ENCODE peak calls at places on chromosomes 4 and X, in four cellular contexts. I, K, F and E are unnamed samples.

GRCh38 chrX:16839852-16840460 is 30.2 kb downstream of the RBBP7 start:
- DNase-seq in K (no peak), I (no peak), F (peak; percentile 85), E (no peak)

GRCh38 chrX:106035064-106035463 is 3.5 kb downstream of the SERPINA7 start:
- DNase-seq in I (no peak), K (no peak), F (peak; percentile 14), E (no peak)

GRCh38 chr4:1400191-1400805 is 5.9 kb downstream of the NKX1-1 start:
- DNase-seq in F (no peak), I (no peak), K (no peak), E (no peak)

GRCh38 chrX:132488092-132488749 is 617 bp downstream of the MBNL3 start:
- DNase-seq in K (no peak), F (peak; percentile 55), I (no peak), E (no peak)

GRCh38 chr4:123589361-123589760 is 192.8 kb downstream of the SPRY1 start:
- DNase-seq in I (no peak), K (no peak), F (no peak), E (no peak)

GRCh38 chrX:130975947-130976346 is 72.9 kb upstream of the ENOX2 start:
- DNase-seq in F (peak; percentile 55), K (no peak), I (no peak), E (no peak)

GRCh38 chr4:6548201-6548881 is 26.6 kb upstream of the MAN2B2 start:
- DNase-seq in I (no peak), K (no peak), F (peak; percentile 68), E (no peak)

GRCh38 chr4:10055871-10056270 is 34.6 kb upstream of the SLC2A9 start:
- DNase-seq in F (peak; percentile 33), I (no peak), K (no peak), E (no peak)

GRCh38 chrX:113947548-113947947 is 636.3 kb upstream of the HTR2C start:
- DNase-seq in K (no peak), F (no peak), I (no peak), E (no peak)

GRCh38 chr4:80309301-80310004 is 26.1 kb upstream of the CFAP299 start:
- DNase-seq in F (peak; percentile 85), I (no peak), K (no peak), E (no peak)

GRCh38 chr4:109574443-109574850 is 14.4 kb downstream of the MCUB start:
- DNase-seq in F (peak; percentile 48), I (no peak), K (no peak), E (no peak)

GRCh38 chr4:142550955-142551354 is 295.1 kb downstream of the INPP4B start:
- DNase-seq in F (no peak), K (no peak), I (no peak), E (no peak)

GRCh38 chr4:116108606-116109005 is 976.8 kb downstream of the TRAM1L1 start:
- DNase-seq in I (no peak), F (no peak), K (no peak), E (no peak)

GRCh38 chrX:154384284-154384892 is 5.3 kb downstream of the EMD start:
- DNase-seq in I (no peak), F (no peak), K (no peak), E (no peak)

GRCh38 chrX:65674351-65674893 is 7.0 kb downstream of the MSN start:
- DNase-seq in I (no peak), F (no peak), K (no peak), E (no peak)

GRCh38 chr4:182929296-182929695 is 12.1 kb upstream of the DCTD start:
- DNase-seq in F (peak; percentile 81), I (no peak), K (no peak), E (no peak)

GRCh38 chr4:77817304-77818076 is 1.7 kb downstream of the CNOT6L start:
- DNase-seq in I (no peak), F (no peak), K (no peak), E (no peak)

GRCh38 chr4:56078866-56079265 is 130.1 kb downstream of the CEP135 start:
- DNase-seq in F (no peak), K (no peak), I (no peak), E (no peak)

GRCh38 chrX:81301877-81302276 is 100.0 kb downstream of the SH3BGRL start:
- DNase-seq in K (no peak), I (no peak), F (peak; percentile 0), E (no peak)

GRCh38 chr4:185893500-185893899 is 81.5 kb upstream of the SORBS2 start:
- DNase-seq in I (no peak), K (no peak), F (no peak), E (no peak)

GRCh38 chr4:188822698-188823097 is 683.5 kb downstream of the TRIML1 start:
- DNase-seq in K (no peak), F (no peak), I (no peak), E (no peak)

GRCh38 chr4:20904966-20905365 is 204.7 kb downstream of the PACRGL start:
- DNase-seq in F (no peak), I (no peak), K (no peak), E (no peak)

GRCh38 chrX:46918434-46918833 is 6.2 kb downstream of the JADE3 start:
- DNase-seq in K (no peak), I (no peak), F (no peak), E (no peak)

GRCh38 chrX:63503541-63503940 is 152.4 kb upstream of the SPIN4 start:
- DNase-seq in K (no peak), F (peak; percentile 70), I (no peak), E (no peak)

GRCh38 chrX:63511361-63511760 is 160.2 kb upstream of the SPIN4 start:
- DNase-seq in K (no peak), F (no peak), I (no peak), E (no peak)

GRCh38 chrX:63508668-63509067 is 157.5 kb upstream of the SPIN4 start:
- DNase-seq in K (no peak), F (no peak), I (no peak), E (no peak)

GRCh38 chrX:63506320-63506719 is 155.2 kb upstream of the SPIN4 start:
- DNase-seq in I (no peak), K (no peak), F (peak; percentile 62), E (no peak)
- TF ChIP-seq CTCF in I (no peak), K (no peak), F (peak; percentile 32), E (peak; percentile 58)

GRCh38 chr4:164748375-164748774 is 5.6 kb upstream of the SMIM31 start:
- DNase-seq in F (peak; percentile 42), I (no peak), K (no peak), E (no peak)
- TF ChIP-seq CTCF in F (peak; percentile 30), I (no peak), K (peak; percentile 29), E (peak; percentile 81)

GRCh38 chr4:113467581-113467980 is 294.0 kb downstream of the CAMK2D start:
- DNase-seq in I (no peak), F (peak; percentile 76), K (no peak), E (no peak)
- TF ChIP-seq CTCF in I (no peak), F (no peak), K (no peak), E (no peak)

DNA sequence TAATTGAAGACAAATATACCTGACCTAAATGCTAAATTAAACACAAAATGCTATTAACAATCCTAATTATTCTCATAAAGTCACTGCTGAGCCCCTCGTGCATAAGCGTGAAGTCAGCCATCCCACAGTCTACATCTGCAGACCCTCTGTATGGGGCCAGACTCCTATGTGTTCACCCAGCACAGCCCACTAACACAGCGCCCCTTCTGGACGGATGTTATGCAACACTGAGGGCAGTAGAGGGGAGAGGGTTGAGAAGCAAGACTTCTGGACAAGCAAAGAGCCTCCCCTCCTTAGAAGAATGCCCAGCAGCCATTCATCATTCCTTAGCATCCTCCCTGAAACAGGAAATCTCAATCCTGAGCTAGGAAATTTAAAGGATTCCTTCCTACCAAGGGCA is 7.9 kb downstream of the TRPC3 start:
- DNase-seq in F (no peak), I (no peak), K (no peak), E (no peak)
- TF ChIP-seq CTCF in F (no peak), I (no peak), K (no peak), E (peak; percentile 61)

DNA sequence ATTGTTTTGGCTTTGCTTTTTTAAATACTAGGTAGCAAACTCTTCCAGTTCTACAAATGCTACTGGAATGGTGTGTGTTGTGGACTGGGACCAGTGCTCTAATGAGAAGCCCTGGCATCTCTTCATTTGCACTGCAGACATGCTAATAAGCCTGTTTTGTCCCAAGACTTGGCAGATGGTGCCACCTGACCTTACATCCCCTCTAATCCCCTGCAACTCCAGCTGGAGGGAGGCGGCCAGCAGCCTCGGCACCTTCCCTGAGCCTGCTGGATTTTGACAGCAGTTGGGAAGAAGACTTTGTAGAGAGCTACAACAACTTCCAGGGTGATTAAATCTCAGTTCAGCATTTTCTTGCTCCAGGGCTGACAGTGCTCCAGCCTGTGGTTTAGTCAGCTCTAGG is 200.0 kb downstream of the DCLK2 start:
- DNase-seq in I (no peak), F (no peak), K (no peak), E (no peak)
- TF ChIP-seq CTCF in I (no peak), F (no peak), K (no peak), E (no peak)

DNA sequence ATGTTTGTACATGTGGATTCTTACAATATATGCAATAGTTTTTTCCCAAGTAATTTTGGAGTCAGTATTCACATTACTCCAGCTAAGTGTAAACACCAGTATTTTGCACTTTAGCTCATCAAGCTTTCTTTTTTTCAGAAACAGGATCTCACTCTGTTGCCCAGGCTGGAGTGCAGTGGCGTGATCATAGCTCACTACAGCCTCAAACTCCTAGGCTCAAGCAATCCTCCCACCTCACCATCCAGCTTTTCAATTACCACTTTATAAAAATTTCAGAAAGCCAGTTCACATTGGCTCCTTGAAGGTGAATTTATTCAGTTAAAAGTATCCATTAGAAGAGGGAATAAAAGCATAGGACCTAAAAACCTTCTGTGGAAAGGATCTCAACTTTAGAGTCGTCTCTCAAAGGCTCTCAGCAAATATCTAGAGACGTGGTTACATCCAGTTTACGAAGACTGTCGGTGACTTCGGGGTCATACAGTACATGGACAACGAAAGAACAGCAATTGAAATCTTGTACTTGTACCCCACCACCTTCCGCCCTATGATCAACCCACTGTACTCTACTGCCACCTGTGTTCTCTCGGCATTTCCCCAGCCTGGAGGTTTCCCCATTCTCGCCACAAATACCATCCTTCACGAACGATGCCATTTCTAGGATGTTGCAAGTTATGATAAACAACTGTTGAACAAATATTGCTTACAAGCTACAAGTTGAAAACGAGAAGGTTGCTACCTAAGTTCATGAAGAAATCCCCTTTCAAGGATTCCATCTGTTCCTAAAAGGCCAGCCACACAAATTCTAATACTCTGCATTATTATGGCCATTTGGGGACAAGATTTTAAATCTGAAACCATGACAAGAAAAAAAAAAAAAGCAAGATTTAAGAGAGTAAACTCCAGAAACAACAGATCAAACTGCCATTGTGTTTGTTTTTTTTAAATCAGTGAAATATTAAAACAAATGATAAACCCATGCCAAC is 1.8 kb downstream of the APBB2 start:
- DNase-seq in K (no peak), I (peak; percentile 65), F (peak; percentile 85), E (no peak)
- TF ChIP-seq CTCF in K (peak; percentile 51), I (peak; percentile 36), F (peak; percentile 73), E (peak; percentile 49)

DNA sequence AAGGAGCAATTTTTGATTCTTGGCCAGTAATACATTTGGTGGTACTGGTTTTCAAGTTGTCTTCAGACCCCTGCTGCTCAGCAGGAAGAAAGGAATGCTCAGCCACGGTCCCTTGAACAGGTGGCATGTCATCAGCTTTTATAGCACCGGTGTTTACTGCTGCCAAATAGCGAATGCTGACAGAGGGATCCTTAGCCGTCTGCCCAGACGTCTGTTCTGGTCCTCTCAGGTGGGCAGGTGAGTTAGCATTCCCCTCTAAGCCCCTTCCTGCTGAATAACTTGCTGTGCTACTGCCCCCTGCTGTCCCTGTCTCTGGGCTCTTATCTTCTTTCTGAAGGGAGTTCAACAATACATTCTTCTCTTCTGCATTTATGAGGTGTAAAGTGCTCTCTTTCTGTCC is 28.4 kb downstream of the BOD1L1 start:
- DNase-seq in F (no peak), I (no peak), K (no peak), E (no peak)
- TF ChIP-seq CTCF in F (peak; percentile 33), I (no peak), K (no peak), E (peak; percentile 45)